ENCODE peak calls at places on chromosome 21, in nine cellular contexts. E, L, S, F, P, W, X, U and J are unnamed samples.

GRCh38 chr21:43190544-43191340 is 21.9 kb downstream of the CRYAA start:
- DNase-seq in E (peak; percentile 53), L (no peak), S (no peak), F (no peak), P (no peak), W (no peak), X (no peak), U (no peak), J (no peak)

GRCh38 chr21:25997788-25998611 is 172.6 kb downstream of the APP start:
- DNase-seq in E (no peak), L (no peak), S (no peak), F (no peak), P (no peak), W (no peak), X (peak; percentile 55), U (no peak), J (no peak)

GRCh38 chr21:17472167-17472566 is 40.7 kb upstream of the CXADR start:
- DNase-seq in E (no peak), L (no peak), S (no peak), F (no peak), P (no peak), W (no peak), X (no peak), U (no peak), J (no peak)

GRCh38 chr21:26982767-26983166 is 15.9 kb upstream of the ADAMTS5 start:
- DNase-seq in E (no peak), L (peak; percentile 26), S (no peak), F (no peak), P (no peak), W (no peak), X (peak; percentile 8), U (no peak), J (peak; percentile 85)

GRCh38 chr21:46245213-46245915 is 16.8 kb upstream of the LSS start:
- DNase-seq in E (no peak), L (no peak), S (no peak), F (no peak), P (no peak), W (no peak), X (no peak), U (no peak), J (no peak)

GRCh38 chr21:44455524-44456206 is 355 bp downstream of the LRRC3 start:
- DNase-seq in E (peak; percentile 65), L (peak; percentile 45), S (no peak), F (peak; percentile 31), P (no peak), W (no peak), X (peak; percentile 49), U (peak; percentile 82), J (no peak)

GRCh38 chr21:45636459-45636858 is 7.1 kb upstream of the PCBP3 start:
- DNase-seq in E (no peak), L (no peak), S (no peak), F (no peak), P (no peak), W (no peak), X (no peak), U (no peak), J (no peak)

GRCh38 chr21:17679002-17679600 is 66.4 kb upstream of the BTG3 start:
- DNase-seq in E (no peak), L (peak; percentile 59), S (no peak), F (peak; percentile 63), P (peak; percentile 75), W (no peak), X (peak; percentile 16), U (peak; percentile 56), J (peak; percentile 73)

GRCh38 chr21:15874610-15875009 is 144.8 kb downstream of the USP25 start:
- DNase-seq in E (no peak), L (no peak), S (no peak), F (no peak), P (no peak), W (no peak), X (no peak), U (no peak), J (no peak)

GRCh38 chr21:20720623-20721022 is 277.6 kb upstream of the NCAM2 start:
- DNase-seq in E (no peak), L (peak; percentile 40), S (no peak), F (no peak), P (no peak), W (no peak), X (no peak), U (no peak), J (peak; percentile 66)

GRCh38 chr21:31457675-31458074 is 113.6 kb upstream of the TIAM1 start:
- DNase-seq in E (no peak), L (no peak), S (no peak), F (peak; percentile 6), P (no peak), W (no peak), X (no peak), U (peak; percentile 19), J (peak; percentile 25)

GRCh38 chr21:19463966-19464365 is 1060.4 kb upstream of the TMPRSS15 start:
- DNase-seq in E (no peak), L (no peak), S (no peak), F (no peak), P (no peak), W (no peak), X (no peak), U (no peak), J (no peak)

GRCh38 chr21:20971296-20971921 is 26.8 kb upstream of the NCAM2 start:
- DNase-seq in E (no peak), L (peak; percentile 40), S (no peak), F (peak; percentile 61), P (peak; percentile 2), W (no peak), X (peak; percentile 0), U (peak; percentile 65), J (peak; percentile 71)

GRCh38 chr21:45341261-45341660 is 53.6 kb upstream of the POFUT2 start:
- DNase-seq in E (no peak), L (no peak), S (no peak), F (no peak), P (no peak), W (no peak), X (no peak), U (no peak), J (no peak)

GRCh38 chr21:46661627-46662366 is 26.3 kb downstream of the PRMT2 start:
- DNase-seq in E (no peak), L (no peak), S (no peak), F (no peak), P (no peak), W (no peak), X (no peak), U (peak; percentile 59), J (no peak)

GRCh38 chr21:13854638-13855037 is 245.1 kb downstream of the POTED start:
- DNase-seq in E (no peak), L (no peak), S (no peak), F (no peak), P (no peak), W (no peak), X (no peak), U (no peak), J (no peak)

GRCh38 chr21:45288441-45288841 is 746 bp upstream of the POFUT2 start:
- DNase-seq in E (peak; percentile 66), L (no peak), S (no peak), F (no peak), P (no peak), W (no peak), X (no peak), U (no peak), J (no peak)

GRCh38 chr21:17003763-17004373 is 509.0 kb upstream of the CXADR start:
- DNase-seq in E (no peak), L (no peak), S (no peak), F (no peak), P (no peak), W (no peak), X (no peak), U (no peak), J (no peak)

GRCh38 chr21:44320847-44321246 is 18.3 kb downstream of the CFAP410 start:
- DNase-seq in E (no peak), L (no peak), S (no peak), F (no peak), P (no peak), W (no peak), X (no peak), U (no peak), J (no peak)

GRCh38 chr21:44006017-44006624 is 6.0 kb upstream of the TRAPPC10 start:
- DNase-seq in E (peak; percentile 79), L (peak; percentile 81), S (no peak), F (no peak), P (no peak), W (no peak), X (peak; percentile 47), U (no peak), J (peak; percentile 72)

GRCh38 chr21:39461419-39461818 is 9.6 kb downstream of the SH3BGR start:
- DNase-seq in E (no peak), L (no peak), S (no peak), F (no peak), P (peak; percentile 68), W (no peak), X (no peak), U (no peak), J (no peak)

GRCh38 chr21:26026113-26026512 is 144.5 kb downstream of the APP start:
- DNase-seq in E (no peak), L (no peak), S (no peak), F (no peak), P (no peak), W (no peak), X (no peak), U (no peak), J (no peak)

GRCh38 chr21:32770514-32771133 is 931 bp downstream of the PAXBP1 start:
- DNase-seq in E (no peak), L (peak; percentile 8), S (no peak), F (no peak), P (peak; percentile 24), W (no peak), X (peak; percentile 5), U (no peak), J (peak; percentile 34)
- TF ChIP-seq CTCF in E (peak; percentile 5), L (no peak), S (no peak), F (no peak), P (no peak), W (no peak), X (no peak), U (peak; percentile 11), J (no peak)

GRCh38 chr21:37460196-37460595 is 93.6 kb downstream of the DYRK1A start:
- DNase-seq in E (no peak), L (no peak), S (no peak), F (peak; percentile 46), P (no peak), W (no peak), X (no peak), U (no peak), J (no peak)
- TF ChIP-seq CTCF in E (no peak), L (no peak), S (no peak), F (peak; percentile 30), P (peak; percentile 65), W (no peak), X (no peak), U (peak; percentile 43), J (no peak)

DNA sequence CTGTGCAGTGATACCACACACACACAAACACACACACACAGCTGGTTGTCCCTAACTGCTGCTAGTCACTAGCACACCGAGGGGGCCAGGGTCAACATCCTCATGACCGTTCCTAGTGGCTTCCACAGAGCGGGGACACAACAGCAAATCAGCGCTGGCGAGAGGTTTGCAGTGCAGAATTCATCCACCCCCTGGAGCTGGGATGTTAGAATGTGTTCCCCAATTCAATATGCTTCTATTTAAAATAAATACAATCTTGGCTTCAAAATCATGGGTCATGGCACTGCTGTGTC is 16.2 kb upstream of the C2CD2 start:
- DNase-seq in E (peak; percentile 37), L (no peak), S (no peak), F (no peak), P (no peak), W (no peak), X (no peak), U (no peak), J (no peak)
- TF ChIP-seq CTCF in E (no peak), L (no peak), S (no peak), F (no peak), P (no peak), W (no peak), X (no peak), U (no peak), J (no peak)

GRCh38 chr21:29092102-29092959 is 18.9 kb upstream of the CCT8 start:
- DNase-seq in E (no peak), L (no peak), S (no peak), F (no peak), P (no peak), W (no peak), X (no peak), U (no peak), J (peak; percentile 34)
- TF ChIP-seq CTCF in E (no peak), L (no peak), S (no peak), F (no peak), P (no peak), W (no peak), X (no peak), U (no peak), J (no peak)